ENCODE peak calls at places on chromosomes 4 and X, in six cellular contexts. V, F, K, A, Q and Z are unnamed samples.

GRCh38 chr4:182062936-182063335 is 180.3 kb upstream of the TENM3 start:
- DNase-seq in Q (no peak), A (no peak), K (no peak), F (peak; percentile 68), V (no peak), Z (peak; percentile 75)

GRCh38 chr4:127470290-127470809 is 162.4 kb upstream of the INTU start:
- DNase-seq in F (no peak), Q (no peak), V (no peak), K (peak; percentile 71), A (no peak), Z (no peak)

GRCh38 chrX:112704226-112704625 is 24.5 kb upstream of the LHFPL1 start:
- DNase-seq in F (no peak), Q (no peak), K (peak; percentile 48), V (no peak), A (no peak), Z (no peak)

GRCh38 chrX:20547649-20548051 is 280.9 kb upstream of the RPS6KA3 start:
- DNase-seq in K (peak; percentile 83), A (no peak), F (peak; percentile 60), Q (peak; percentile 61), V (no peak), Z (peak; percentile 64)

GRCh38 chr4:77773101-77773500 is 46.1 kb downstream of the CNOT6L start:
- DNase-seq in A (no peak), K (no peak), V (no peak), Q (no peak), F (peak; percentile 61), Z (peak; percentile 39)

GRCh38 chr4:158914178-158914577 is 145.4 kb downstream of the FNIP2 start:
- DNase-seq in K (no peak), Q (no peak), A (no peak), F (peak; percentile 54), V (no peak), Z (peak; percentile 88)

GRCh38 chr4:115101675-115102074 is 11.7 kb downstream of the NDST4 start:
- DNase-seq in F (no peak), A (no peak), V (no peak), Q (no peak), K (no peak), Z (no peak)

GRCh38 chr4:119113033-119113655 is 22.5 kb upstream of the MYOZ2 start:
- DNase-seq in F (peak; percentile 96), V (no peak), K (no peak), Q (no peak), A (no peak), Z (peak; percentile 87)

GRCh38 chrX:109934935-109935334 is 68.0 kb upstream of the TMEM164 start:
- DNase-seq in V (no peak), K (no peak), A (no peak), F (no peak), Q (no peak), Z (peak; percentile 35)

GRCh38 chrX:35380808-35381700 is 417.1 kb upstream of the MAGEB16 start:
- DNase-seq in F (peak; percentile 0), A (no peak), V (no peak), Q (no peak), K (no peak), Z (peak; percentile 13)

GRCh38 chrX:39755152-39756032 is 342.4 kb downstream of the BCOR start:
- DNase-seq in F (peak; percentile 95), Q (peak; percentile 83), K (peak; percentile 94), A (peak; percentile 62), V (no peak), Z (peak; percentile 93)

GRCh38 chr4:27844359-27844758 is 983.7 kb downstream of the STIM2 start:
- DNase-seq in F (no peak), Q (no peak), K (no peak), A (no peak), V (no peak), Z (peak; percentile 47)

GRCh38 chrX:20260885-20261284 is 5.8 kb downstream of the RPS6KA3 start:
- DNase-seq in K (no peak), V (no peak), Q (no peak), F (no peak), A (no peak), Z (no peak)

GRCh38 chr4:152585036-152585439 is 49.1 kb upstream of the FBXW7 start:
- DNase-seq in Q (no peak), F (peak; percentile 82), K (no peak), V (peak; percentile 55), A (no peak), Z (no peak)

GRCh38 chr4:81723927-81724587 is 252.3 kb upstream of the RASGEF1B start:
- DNase-seq in V (no peak), A (peak; percentile 63), Q (peak; percentile 31), K (no peak), F (no peak), Z (no peak)

GRCh38 chrX:47723689-47724088 is 64.7 kb upstream of the UXT start:
- DNase-seq in V (no peak), F (no peak), Q (no peak), A (no peak), K (no peak), Z (no peak)

GRCh38 chr4:39609454-39609911 is 29.2 kb downstream of the SMIM14 start:
- DNase-seq in F (no peak), K (no peak), A (no peak), Q (no peak), V (peak; percentile 90), Z (no peak)

GRCh38 chrX:135974279-135974856 is 580 bp upstream of the MMGT1 start:
- DNase-seq in Q (peak; percentile 82), F (peak; percentile 77), A (peak; percentile 63), K (peak; percentile 92), V (no peak), Z (peak; percentile 84)

GRCh38 chrX:15737188-15737956 is 698 bp upstream of the CA5B start:
- DNase-seq in A (no peak), Q (no peak), V (no peak), F (no peak), K (no peak), Z (peak; percentile 10)

GRCh38 chrX:15739886-15740285 is 1.8 kb downstream of the CA5B start:
- DNase-seq in V (no peak), Q (no peak), F (peak; percentile 55), A (no peak), K (no peak), Z (peak; percentile 69)

GRCh38 chrX:15738686-15739016 is 581 bp downstream of the CA5B start:
- DNase-seq in V (no peak), K (no peak), Q (no peak), A (no peak), F (no peak), Z (no peak)

GRCh38 chrX:15737957-15738685 is at the start of gene CA5B:
- DNase-seq in Q (peak; percentile 99), K (peak; percentile 99), F (peak; percentile 85), V (peak; percentile 77), A (peak; percentile 90), Z (peak; percentile 88)
- H3K4me3 ChIP-seq in Q (peak within 1 kb of the TSS; percentile 38), K (peak within 1 kb of the TSS; percentile 6), F (peak within 1 kb of the TSS; percentile 57), V (peak within 1 kb of the TSS; percentile 44), A (peak within 1 kb of the TSS; percentile 48), Z (peak within 1 kb of the TSS; percentile 71)

DNA sequence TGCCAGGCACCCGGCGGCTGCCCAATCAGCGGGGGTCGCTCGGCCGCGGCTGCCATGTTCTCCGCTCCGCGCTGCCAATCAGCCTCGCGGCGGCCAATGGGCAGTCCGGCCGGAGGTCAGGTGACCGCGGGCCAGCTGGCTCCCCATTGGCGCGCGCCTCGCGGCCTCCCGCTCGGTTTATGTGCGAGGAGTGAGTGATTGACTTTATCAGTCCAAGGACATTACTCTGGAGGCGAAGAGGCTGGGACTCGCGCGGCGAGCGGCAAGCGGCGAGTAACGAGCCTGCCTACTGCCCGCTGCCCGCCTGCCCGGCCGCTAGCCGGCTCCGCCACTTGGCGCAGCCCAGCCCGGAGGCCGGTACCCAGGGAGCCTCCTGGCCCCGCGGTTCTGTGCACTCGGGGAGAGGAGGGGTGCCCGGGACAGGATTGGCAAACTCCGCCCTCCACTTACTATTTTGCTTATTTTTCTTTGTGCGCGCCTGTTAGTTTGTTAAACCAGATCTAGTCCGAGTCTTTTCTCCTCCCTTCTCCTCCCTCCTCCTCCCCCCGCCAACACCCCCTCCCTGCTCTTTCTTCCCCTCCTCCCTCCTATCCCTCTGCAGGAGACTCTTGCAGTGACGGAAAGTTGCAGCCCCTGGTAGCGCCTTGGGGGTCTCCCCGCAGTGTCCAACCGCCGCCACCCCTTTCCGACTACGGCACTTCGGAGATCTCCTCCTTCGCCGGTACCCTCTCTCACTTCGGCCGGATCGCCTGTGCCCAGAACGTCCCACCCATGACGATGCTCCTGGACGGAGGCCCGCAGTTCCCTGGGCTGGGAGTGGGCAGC is at the start of gene ZIC3:
- DNase-seq in A (peak; percentile 8), K (peak; percentile 84), Q (peak; percentile 15), V (no peak), F (no peak), Z (peak; percentile 6)
- H3K4me3 ChIP-seq in A (peak within 1 kb of the TSS; percentile 46), K (peak within 1 kb of the TSS; percentile 17), Q (peak within 1 kb of the TSS; percentile 32), V (no peak within 1 kb of the TSS), F (peak within 1 kb of the TSS; percentile 25), Z (peak within 1 kb of the TSS; percentile 74)

GRCh38 chr4:183588691-183589090 is 70.3 kb downstream of the RWDD4 start:
- DNase-seq in A (no peak), K (no peak), V (no peak), F (no peak), Q (no peak), Z (no peak)

GRCh38 chr4:183586824-183587223 is 72.2 kb downstream of the RWDD4 start:
- DNase-seq in K (no peak), F (no peak), V (no peak), Q (no peak), A (no peak), Z (no peak)

GRCh38 chr4:183589710-183590109 is 69.3 kb downstream of the RWDD4 start:
- DNase-seq in A (no peak), V (no peak), K (no peak), F (peak; percentile 24), Q (no peak), Z (peak; percentile 24)

GRCh38 chr4:183591301-183591700 is 67.7 kb downstream of the RWDD4 start:
- DNase-seq in F (no peak), K (no peak), A (no peak), Q (no peak), V (no peak), Z (peak; percentile 14)

GRCh38 chr4:183588169-183588675 is 70.8 kb downstream of the RWDD4 start:
- DNase-seq in K (no peak), F (peak; percentile 83), A (peak; percentile 51), Q (no peak), V (no peak), Z (peak; percentile 8)
- H3K4me3 ChIP-seq in K (peak overlapping the region; percentile 17), F (peak overlapping the region; percentile 36), A (no peak overlapping the region), Q (no peak overlapping the region), V (no peak overlapping the region), Z (peak overlapping the region; percentile 43)

GRCh38 chrX:129748265-129748664 is 9.5 kb downstream of the XPNPEP2 start:
- DNase-seq in Q (no peak), A (peak; percentile 59), F (peak; percentile 76), V (no peak), K (no peak), Z (peak; percentile 84)

GRCh38 chrX:129744881-129745321 is 6.1 kb downstream of the XPNPEP2 start:
- DNase-seq in K (no peak), Q (no peak), A (no peak), V (no peak), F (no peak), Z (no peak)

GRCh38 chrX:129749069-129749468 is 10.3 kb downstream of the XPNPEP2 start:
- DNase-seq in A (no peak), K (no peak), V (no peak), F (peak; percentile 42), Q (no peak), Z (peak; percentile 76)

GRCh38 chrX:129750971-129751370 is 12.2 kb downstream of the XPNPEP2 start:
- DNase-seq in F (peak; percentile 21), A (no peak), K (peak; percentile 39), Q (no peak), V (no peak), Z (peak; percentile 24)

DNA sequence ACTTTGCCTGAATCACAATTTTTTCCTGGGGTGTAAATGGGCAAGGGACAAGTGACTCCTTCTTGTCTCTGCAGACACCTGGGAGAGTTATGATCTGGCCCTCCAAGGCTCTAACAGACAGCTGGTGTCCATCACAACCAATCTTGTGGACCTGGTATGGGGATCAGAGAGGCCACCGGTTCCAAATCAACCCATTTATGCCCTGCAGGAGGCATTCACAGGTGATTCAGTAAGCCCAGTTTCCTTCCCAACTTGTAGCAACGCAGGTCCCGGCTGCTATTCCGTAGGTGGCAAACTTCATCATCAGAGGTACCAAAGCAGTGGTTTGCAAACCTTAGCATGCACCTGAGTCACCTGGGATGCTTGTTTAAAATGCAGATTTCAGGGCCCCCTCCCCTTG is 8.8 kb downstream of the XPNPEP2 start:
- DNase-seq in F (no peak), Q (no peak), A (no peak), K (peak; percentile 13), V (no peak), Z (no peak)
- H3K4me3 ChIP-seq in F (no peak overlapping the region), Q (no peak overlapping the region), A (no peak overlapping the region), K (no peak overlapping the region), V (no peak overlapping the region), Z (peak overlapping the region; percentile 24)